ENCODE peak calls at places on chromosomes 7 and 10, in ten cellular contexts. V is endodermal cell, N is fibroblast of lung, H is cardiac fibroblast, W is fibroblast of the aortic adventitia, Y is HCT116, Q is IMR-90, F is heart right ventricle, B is AG10803, R is AG09309. P is an unnamed sample.

GRCh38 chr10:75672842-75673241 is 241.4 kb downstream of the LRMDA start:
- DNase-seq in Q (peak), N (peak), Y (no peak), F (no peak), H (no peak), W (no peak), B (no peak), R (no peak), V (no peak), P (no peak)

GRCh38 chr7:135930565-135931423 is 46.4 kb downstream of the MTPN start:
- DNase-seq in H (peak), V (peak), R (peak), N (no peak), Y (no peak), W (peak), Q (peak), F (peak), B (peak), P (peak)

GRCh38 chr7:18890885-18891621 is 226.4 kb downstream of the TWIST1 start:
- DNase-seq in V (no peak), W (peak), R (no peak), B (peak), H (peak), Y (no peak), N (peak), Q (peak), F (no peak), P (no peak)

GRCh38 chr7:14020339-14020900 is 31.0 kb upstream of the ETV1 start:
- DNase-seq in H (no peak), B (no peak), N (peak), Y (no peak), R (no peak), Q (peak), F (no peak), V (no peak), W (peak), P (peak)

GRCh38 chr7:30048582-30048981 is 20.4 kb downstream of the PLEKHA8 start:
- DNase-seq in R (no peak), H (no peak), F (no peak), B (no peak), W (no peak), Y (no peak), V (no peak), Q (no peak), N (no peak), P (no peak)

GRCh38 chr7:157309990-157310668 is 26.7 kb upstream of the DNAJB6 start:
- DNase-seq in H (peak), Y (peak), W (peak), R (peak), V (peak), Q (peak), F (no peak), B (peak), N (peak), P (peak)

GRCh38 chr7:70734436-70734835 is 397.5 kb upstream of the GALNT17 start:
- DNase-seq in Q (no peak), F (no peak), B (no peak), W (peak), V (no peak), Y (no peak), N (no peak), H (no peak), R (peak), P (no peak)

GRCh38 chr10:11746883-11747539 is 4.8 kb downstream of the ECHDC3 start:
- DNase-seq in Y (no peak), V (no peak), B (no peak), F (no peak), Q (no peak), N (no peak), H (peak), W (peak), R (no peak), P (no peak)

GRCh38 chr10:81917666-81918065 is 42.7 kb downstream of the NRG3 start:
- DNase-seq in B (no peak), F (no peak), W (no peak), R (no peak), Q (no peak), H (no peak), V (no peak), Y (no peak), N (no peak), P (no peak)

GRCh38 chr10:106679314-106679713 is 485.2 kb downstream of the SORCS1 start:
- DNase-seq in R (no peak), V (no peak), B (no peak), Y (no peak), H (no peak), W (no peak), Q (no peak), N (no peak), F (no peak), P (no peak)

GRCh38 chr7:30321992-30322637 is 37.7 kb downstream of the ZNRF2 start:
- DNase-seq in F (peak), V (no peak), Q (no peak), H (peak), R (no peak), B (peak), Y (no peak), W (peak), N (peak), P (peak)

GRCh38 chr7:32044739-32045138 is 25.5 kb downstream of the PDE1C start:
- DNase-seq in N (no peak), H (no peak), B (no peak), W (no peak), Y (no peak), V (no peak), Q (no peak), F (no peak), R (no peak), P (no peak)

GRCh38 chr7:141752634-141753033 is 11.3 kb upstream of the TAS2R3 start:
- DNase-seq in B (no peak), H (no peak), R (no peak), F (no peak), W (no peak), V (no peak), Y (no peak), N (peak), Q (no peak), P (peak)

GRCh38 chr10:69742928-69743602 is 58.6 kb upstream of the COL13A1 start:
- DNase-seq in B (peak), F (no peak), Y (peak), V (peak), W (peak), N (peak), R (no peak), Q (peak), H (peak), P (no peak)

GRCh38 chr7:48416327-48416908 is 245.2 kb downstream of the ABCA13 start:
- DNase-seq in W (no peak), H (no peak), N (no peak), Y (no peak), B (no peak), V (no peak), Q (no peak), R (no peak), F (no peak), P (no peak)

GRCh38 chr7:51369746-51370145 is 53.1 kb upstream of the COBL start:
- DNase-seq in N (peak), Q (no peak), H (peak), W (peak), R (no peak), V (peak), B (no peak), F (no peak), Y (no peak), P (no peak)

GRCh38 chr10:132512693-132513345 is 24.8 kb upstream of the INPP5A start:
- DNase-seq in B (no peak), R (no peak), F (no peak), W (no peak), Q (no peak), H (no peak), Y (no peak), V (no peak), N (no peak), P (no peak)

GRCh38 chr10:125087897-125088215 is 72.5 kb downstream of the CTBP2 start:
- DNase-seq in F (no peak), B (no peak), H (no peak), W (no peak), Y (no peak), R (no peak), N (no peak), Q (no peak), V (no peak), P (no peak)

GRCh38 chr10:43045631-43046287 is 31.1 kb upstream of the RET start:
- DNase-seq in W (no peak), N (no peak), Q (no peak), B (no peak), H (no peak), Y (no peak), V (peak), F (no peak), R (no peak), P (no peak)

GRCh38 chr7:1966631-1967200 is 266.0 kb downstream of the MAD1L1 start:
- DNase-seq in R (no peak), F (no peak), N (no peak), Q (no peak), B (no peak), Y (no peak), V (no peak), W (no peak), H (no peak), P (no peak)

GRCh38 chr10:11082551-11082950 is 64.9 kb downstream of the CELF2 start:
- DNase-seq in B (peak), V (no peak), Q (peak), W (peak), Y (no peak), R (no peak), H (no peak), F (no peak), N (peak), P (peak)

GRCh38 chr10:95214793-95215192 is 20.8 kb downstream of the ACSM6 start:
- DNase-seq in Y (no peak), F (no peak), H (no peak), N (no peak), W (peak), B (no peak), R (no peak), Q (peak), V (no peak), P (peak)

GRCh38 chr7:105296491-105296890 is 92.2 kb downstream of the SRPK2 start:
- DNase-seq in B (no peak), V (no peak), Y (no peak), R (no peak), F (no peak), N (no peak), Q (no peak), H (no peak), W (no peak), P (no peak)
- TF ChIP-seq CTCF in B (no peak), V (no peak), Y (no peak), R (no peak), F (no peak), N (no peak), Q (no peak), H (no peak), W (no peak), P (no peak)

DNA sequence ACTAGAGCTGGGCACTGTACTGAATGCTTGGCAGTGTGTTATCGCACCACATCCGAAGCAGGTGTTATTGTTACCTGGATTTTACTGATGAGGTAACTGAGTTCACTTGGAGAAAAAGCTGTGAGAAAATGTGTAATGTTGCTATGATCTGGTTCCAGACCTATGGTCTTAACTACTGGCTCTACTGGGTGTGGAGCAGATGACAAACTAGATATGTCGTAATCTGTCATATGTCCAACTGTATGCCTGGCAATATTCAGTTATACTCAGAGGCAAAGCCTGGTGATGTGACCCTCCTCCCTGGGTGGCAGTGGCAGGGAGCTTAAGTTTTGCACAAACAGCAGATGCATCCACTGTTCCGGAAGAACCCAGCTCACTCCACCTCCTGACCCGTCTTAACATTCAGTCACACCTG is 23.5 kb downstream of the SCD start:
- DNase-seq in R (peak), Y (peak), Q (peak), B (peak), V (no peak), N (peak), W (peak), F (no peak), H (no peak), P (peak)
- H3K4me3 ChIP-seq in R (no peak), Y (peak), Q (no peak), B (no peak), V (no peak), N (no peak), W (no peak), F (no peak), H (no peak), P (no peak)

GRCh38 chr7:27305854-27306253 is 63.3 kb downstream of the EVX1 start:
- DNase-seq in H (no peak), Q (no peak), Y (no peak), B (no peak), N (no peak), W (no peak), F (no peak), V (no peak), R (no peak), P (no peak)
- TF ChIP-seq CTCF in H (no peak), Q (no peak), Y (no peak), B (no peak), N (no peak), W (no peak), F (no peak), V (no peak), R (no peak), P (no peak)

GRCh38 chr7:91876391-91877133 is 3.9 kb downstream of the MTERF1 start:
- DNase-seq in R (no peak), W (peak), N (peak), V (no peak), F (no peak), B (peak), H (peak), Q (peak), Y (no peak), P (peak)
- H3K4me3 ChIP-seq in R (no peak), W (no peak), N (no peak), V (no peak), F (no peak), B (no peak), H (no peak), Q (no peak), Y (no peak), P (no peak)

GRCh38 chr7:112854169-112854568 is 64.0 kb upstream of the TMEM168 start:
- DNase-seq in R (no peak), N (no peak), Y (no peak), H (no peak), Q (no peak), F (no peak), B (no peak), W (no peak), V (no peak), P (no peak)
- TF ChIP-seq CTCF in R (no peak), N (no peak), Y (no peak), H (no peak), Q (no peak), F (no peak), B (no peak), W (no peak), V (no peak), P (no peak)

GRCh38 chr7:37832194-37832593 is 16.2 kb upstream of the NME8 start:
- DNase-seq in R (no peak), V (no peak), F (peak), Y (no peak), B (peak), H (peak), N (peak), Q (no peak), W (peak), P (no peak)

GRCh38 chr7:37833107-37833817 is 15.1 kb upstream of the NME8 start:
- DNase-seq in V (peak), R (peak), Y (peak), W (peak), H (peak), B (peak), N (peak), Q (peak), F (peak), P (peak)

GRCh38 chr7:37831214-37831613 is 17.2 kb upstream of the NME8 start:
- DNase-seq in W (no peak), Q (no peak), R (no peak), B (no peak), V (no peak), N (no peak), Y (no peak), H (no peak), F (no peak), P (no peak)

GRCh38 chr7:37833818-37834146 is 14.6 kb upstream of the NME8 start:
- DNase-seq in H (no peak), V (no peak), Q (no peak), Y (no peak), W (no peak), B (no peak), R (no peak), N (no peak), F (no peak), P (no peak)
- H3K4me3 ChIP-seq in H (no peak), V (no peak), Q (no peak), Y (no peak), W (no peak), B (no peak), R (no peak), N (no peak), F (no peak), P (no peak)